ENCODE peak calls at places on chromosome 17, in five cellular contexts. N, O, U, B and S are unnamed samples.

GRCh38 chr17:13413001-13413400 is 188.7 kb downstream of the HS3ST3A1 start:
- DNase-seq in O (no peak), N (no peak), U (peak), B (no peak), S (no peak)

GRCh38 chr17:47204722-47205418 is 4.3 kb upstream of the MYL4 start:
- DNase-seq in U (peak), O (no peak), N (no peak), B (no peak), S (no peak)

GRCh38 chr17:62165378-62165722 is 100.3 kb upstream of the MED13 start:
- DNase-seq in N (no peak), B (no peak), O (no peak), U (no peak), S (no peak)

GRCh38 chr17:29572691-29573557 is 4.4 kb downstream of the TP53I13 start:
- DNase-seq in O (no peak), U (peak), N (peak), B (no peak), S (peak)

GRCh38 chr17:3838206-3838605 is 7.8 kb downstream of the NCBP3 start:
- DNase-seq in O (peak), B (no peak), N (no peak), U (no peak), S (no peak)

GRCh38 chr17:67217446-67217845 is 27.6 kb downstream of the HELZ start:
- DNase-seq in B (no peak), U (no peak), O (no peak), N (no peak), S (no peak)

GRCh38 chr17:30212750-30213149 is 22.7 kb downstream of the SLC6A4 start:
- DNase-seq in O (no peak), U (no peak), B (no peak), N (peak), S (no peak)

GRCh38 chr17:7712111-7712771 is 5.3 kb upstream of the DNAH2 start:
- DNase-seq in O (no peak), B (no peak), U (no peak), N (no peak), S (no peak)

GRCh38 chr17:75079023-75079373 is 8.8 kb upstream of the SLC16A5 start:
- DNase-seq in N (no peak), U (no peak), O (no peak), B (no peak), S (no peak)

GRCh38 chr17:66526827-66527226 is 224.4 kb downstream of the PRKCA start:
- DNase-seq in N (no peak), B (no peak), U (no peak), O (no peak), S (no peak)

GRCh38 chr17:21816592-21817567 is 124.6 kb downstream of the KCNJ18 start:
- DNase-seq in B (no peak), U (no peak), N (no peak), O (no peak), S (no peak)

GRCh38 chr17:5975651-5976050 is 94.5 kb upstream of the WSCD1 start:
- DNase-seq in U (no peak), B (no peak), N (no peak), O (no peak), S (no peak)

GRCh38 chr17:5619088-5619740 is 34.9 kb upstream of the NLRP1 start:
- DNase-seq in B (no peak), O (no peak), U (no peak), N (no peak), S (no peak)

GRCh38 chr17:66661411-66661843 is 173.5 kb upstream of the CACNG5 start:
- DNase-seq in O (peak), U (peak), N (no peak), B (no peak), S (no peak)

GRCh38 chr17:1907216-1907631 is 77.4 kb downstream of the RPA1 start:
- DNase-seq in B (no peak), U (no peak), N (no peak), O (no peak), S (no peak)

GRCh38 chr17:45197555-45198334 is 23.9 kb upstream of the FMNL1 start:
- DNase-seq in U (peak), O (peak), N (peak), B (peak), S (peak)

GRCh38 chr17:2436516-2436915 is 35.7 kb upstream of the MNT start:
- DNase-seq in N (no peak), U (no peak), O (no peak), B (no peak), S (no peak)

GRCh38 chr17:43632231-43632630 is 29.5 kb downstream of the MEOX1 start:
- DNase-seq in O (no peak), U (no peak), N (no peak), B (no peak), S (no peak)

GRCh38 chr17:81967533-81968395 is 6.8 kb upstream of the NOTUM start:
- DNase-seq in N (no peak), U (peak), B (peak), O (peak), S (peak)

GRCh38 chr17:62596662-62597061 is 30.8 kb upstream of the MRC2 start:
- DNase-seq in O (no peak), N (no peak), B (no peak), U (no peak), S (no peak)

GRCh38 chr17:57295526-57296023 is 39.3 kb downstream of the MSI2 start:
- DNase-seq in N (no peak), O (no peak), B (no peak), U (peak), S (no peak)

GRCh38 chr17:67244621-67245072 is 349 bp downstream of the HELZ start:
- DNase-seq in N (peak), O (no peak), U (no peak), B (no peak), S (no peak)

GRCh38 chr17:42898147-42898807 is 2.3 kb upstream of the G6PC1 start:
- DNase-seq in B (no peak), N (no peak), U (no peak), O (no peak), S (no peak)

GRCh38 chr17:68600123-68600880 is 865 bp downstream of the FAM20A start:
- DNase-seq in O (no peak), B (peak), N (no peak), U (no peak), S (no peak)

GRCh38 chr17:31015639-31016038 is 44.8 kb downstream of the RNF135 start:
- DNase-seq in U (no peak), O (no peak), B (no peak), N (no peak), S (no peak)

GRCh38 chr17:40340880-40341807 is 23.4 kb downstream of the GJD3 start:
- DNase-seq in O (peak), U (peak), B (peak), N (peak), S (peak)

GRCh38 chr17:67716405-67716798 is 1.3 kb upstream of the NOL11 start:
- DNase-seq in B (no peak), U (no peak), N (no peak), O (no peak), S (no peak)

GRCh38 chr17:75755205-75755901 is 9.6 kb downstream of the GALK1 start:
- DNase-seq in O (no peak), N (peak), U (no peak), B (no peak), S (no peak)

GRCh38 chr17:1188812-1189211 is 9.0 kb upstream of the ABR start:
- DNase-seq in O (no peak), N (peak), B (peak), U (peak), S (no peak)

GRCh38 chr17:48194097-48194550 is 86.6 kb downstream of the SNX11 start:
- DNase-seq in N (no peak), O (no peak), B (no peak), U (peak), S (no peak)

GRCh38 chr17:4598776-4599504 is 14.6 kb downstream of the SMTNL2 start:
- DNase-seq in U (peak), B (peak), N (no peak), O (no peak), S (no peak)

GRCh38 chr17:58277107-58277506 is 3.6 kb downstream of the MPO start:
- DNase-seq in U (peak), O (no peak), N (no peak), B (no peak), S (no peak)

GRCh38 chr17:57493625-57494024 is 237.3 kb downstream of the MSI2 start:
- DNase-seq in N (no peak), O (no peak), B (no peak), U (no peak), S (no peak)

GRCh38 chr17:653724-654123 is 60.9 kb downstream of the VPS53 start:
- DNase-seq in B (no peak), O (no peak), N (no peak), U (no peak), S (no peak)

GRCh38 chr17:80504671-80505413 is 28.4 kb upstream of the NPTX1 start:
- DNase-seq in U (peak), B (no peak), O (no peak), N (no peak), S (no peak)

GRCh38 chr17:7854851-7855642 is at the start of gene TMEM88:
- DNase-seq in N (no peak), B (no peak), U (no peak), O (no peak), S (no peak)

GRCh38 chr17:2798679-2799078 is 2.4 kb downstream of the RAP1GAP2 start:
- DNase-seq in U (no peak), B (no peak), O (no peak), N (no peak), S (no peak)

GRCh38 chr17:69606142-69606800 is 191.8 kb downstream of the MAP2K6 start:
- DNase-seq in N (no peak), B (no peak), U (no peak), O (no peak), S (no peak)

GRCh38 chr17:69609495-69610315 is 195.2 kb downstream of the MAP2K6 start:
- DNase-seq in U (peak), O (peak), B (no peak), N (no peak), S (no peak)

GRCh38 chr17:69607162-69607834 is 192.8 kb downstream of the MAP2K6 start:
- DNase-seq in U (peak), N (peak), B (peak), O (peak), S (peak)

GRCh38 chr17:69608808-69609494 is 194.5 kb downstream of the MAP2K6 start:
- DNase-seq in N (peak), O (peak), B (no peak), U (peak), S (no peak)

DNA sequence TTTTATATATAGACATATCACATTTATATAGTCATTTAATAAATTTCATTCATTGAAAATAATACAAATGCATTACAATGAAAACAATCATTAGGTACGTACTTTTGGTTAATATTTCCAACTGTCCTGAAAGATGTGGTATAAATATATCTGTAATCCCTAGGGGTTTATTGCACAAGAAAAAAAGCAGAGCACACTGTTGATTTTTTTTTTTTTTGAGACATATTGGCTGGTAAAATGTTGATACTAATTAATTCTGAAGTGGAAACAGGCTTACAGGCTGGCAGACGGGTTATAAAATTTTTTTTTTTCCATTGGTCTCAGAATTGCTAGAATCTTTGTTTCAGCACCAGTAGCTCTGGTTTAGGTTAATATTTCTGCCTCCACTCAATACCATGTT is 193.6 kb downstream of the MAP2K6 start:
- DNase-seq in U (no peak), O (no peak), N (no peak), B (no peak), S (no peak)
- H3K27ac ChIP-seq in U (peak), O (no peak), N (peak), B (no peak), S (no peak)

DNA sequence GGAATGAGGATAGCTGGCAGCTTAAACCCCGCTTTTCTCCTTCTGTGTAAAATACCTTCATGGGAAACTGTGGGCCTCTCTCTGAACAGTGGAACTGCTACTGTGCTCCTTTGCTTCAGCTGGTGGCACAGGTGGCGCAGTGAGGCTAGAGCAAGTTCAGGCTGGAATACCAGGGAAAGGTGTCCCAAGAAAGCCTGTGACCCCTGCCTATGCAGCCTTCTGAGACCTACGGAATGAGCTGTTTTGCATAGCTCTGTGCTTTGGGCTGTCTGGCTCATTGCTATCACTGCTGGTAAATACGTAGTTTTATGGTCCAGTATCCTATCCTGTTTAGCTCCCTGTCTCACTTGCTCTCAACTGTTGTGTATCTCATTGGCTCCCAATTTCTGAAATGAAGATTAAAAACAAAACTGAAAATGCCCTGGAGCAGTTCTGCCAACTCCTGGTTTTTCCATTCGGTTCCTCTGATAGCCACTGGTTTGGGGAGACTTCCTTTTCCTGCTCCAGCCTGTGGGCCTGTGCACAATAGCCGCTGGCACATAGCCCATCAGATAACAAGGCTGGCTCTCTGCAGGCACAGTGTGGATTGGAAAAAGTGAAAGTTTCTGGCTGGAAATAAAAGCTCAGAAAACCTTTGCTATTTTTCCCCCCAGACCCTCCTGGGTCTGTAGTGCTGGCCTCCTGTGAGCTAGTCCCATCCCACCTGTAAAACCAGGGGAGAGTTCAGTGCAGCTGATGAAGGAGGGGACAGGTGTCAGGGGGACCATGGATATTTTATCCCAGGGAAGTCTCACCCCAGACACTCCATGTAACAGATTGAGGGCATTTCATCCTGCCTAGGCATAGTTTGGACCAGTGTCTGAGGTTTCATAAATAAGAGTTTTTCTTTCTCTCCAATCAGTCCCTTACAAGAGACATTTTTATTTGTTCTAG is 24.1 kb downstream of the LIMD2 start:
- DNase-seq in U (peak), N (peak), B (peak), O (peak), S (peak)
- H3K27ac ChIP-seq in U (no peak), N (peak), B (peak), O (peak), S (peak)

DNA sequence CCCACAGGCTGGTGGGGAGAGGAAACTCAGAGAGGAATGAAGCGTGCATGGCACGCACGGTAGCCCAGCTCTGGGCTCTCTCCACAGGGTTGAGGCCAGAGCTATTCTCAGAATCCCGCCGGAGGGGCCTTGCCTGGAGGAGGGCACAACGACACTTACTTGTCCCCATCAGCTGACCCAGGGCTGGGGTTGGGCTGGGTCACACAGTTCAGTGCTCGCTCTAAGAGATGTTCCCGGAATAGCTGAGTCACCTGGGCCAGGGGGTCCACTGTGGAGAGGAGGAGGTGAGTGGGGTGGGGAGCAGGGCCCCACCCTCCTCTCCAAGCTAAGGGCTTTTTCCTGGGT is 21.8 kb downstream of the SREBF1 start:
- DNase-seq in N (no peak), O (no peak), U (no peak), B (no peak), S (no peak)
- H3K27ac ChIP-seq in N (peak), O (peak), U (no peak), B (no peak), S (peak)

DNA sequence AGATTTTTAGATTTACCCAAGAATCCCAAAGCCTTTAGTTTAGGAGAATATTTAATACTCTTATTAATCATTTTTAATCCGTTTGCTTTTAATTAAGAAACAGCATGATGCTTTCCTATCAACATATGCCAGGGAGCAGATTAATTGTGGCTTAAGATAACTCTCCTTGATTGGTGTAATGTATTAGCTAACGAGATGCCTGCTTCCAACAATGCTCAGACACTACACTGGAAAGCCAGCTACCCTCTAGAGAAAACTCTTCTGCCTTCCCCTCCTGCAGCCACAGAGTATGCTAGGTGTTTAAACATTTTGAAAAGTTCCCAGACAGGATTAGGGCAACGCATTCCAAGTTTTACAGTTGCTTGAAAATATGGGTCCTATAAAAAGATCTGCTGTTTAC is 142.2 kb downstream of the AATF start:
- DNase-seq in N (no peak), U (no peak), B (no peak), O (no peak), S (no peak)
- H3K27ac ChIP-seq in N (no peak), U (no peak), B (no peak), O (no peak), S (no peak)

DNA sequence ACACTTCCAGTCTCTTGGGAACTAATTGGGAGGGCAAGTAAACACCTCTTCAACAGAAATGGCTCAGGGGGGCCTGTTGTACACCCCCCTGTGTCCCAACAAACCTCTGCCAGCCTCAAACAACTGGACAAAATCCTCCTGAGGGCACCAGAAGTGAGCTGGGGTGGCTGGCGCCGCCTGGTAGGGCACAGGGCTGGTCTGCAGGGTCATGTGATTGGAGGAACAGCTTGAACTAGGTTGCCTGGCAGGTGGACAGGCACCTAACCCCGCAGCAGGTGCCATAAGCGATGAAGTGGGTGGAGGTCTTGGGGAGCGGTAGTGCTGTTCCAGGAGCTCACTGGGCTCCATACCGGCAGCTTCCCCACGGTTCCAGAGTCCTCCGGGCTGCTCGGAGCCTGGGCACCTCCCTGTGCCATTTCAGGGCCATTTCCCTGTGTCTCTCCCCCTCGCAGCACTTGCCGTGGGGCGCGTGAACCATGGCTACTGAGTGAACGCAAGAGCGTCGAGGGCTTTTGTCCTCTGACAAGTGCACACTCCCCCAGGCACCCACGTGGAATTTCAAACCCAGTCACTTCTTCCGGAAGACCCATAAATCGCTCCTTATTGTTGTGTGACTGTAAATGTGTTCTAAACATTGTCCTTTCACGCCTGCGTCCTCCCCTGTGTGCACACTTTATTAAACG is 101.5 kb downstream of the SEC14L1 start:
- DNase-seq in B (no peak), U (no peak), O (no peak), N (no peak), S (no peak)
- H3K27ac ChIP-seq in B (no peak), U (no peak), O (no peak), N (no peak), S (no peak)

DNA sequence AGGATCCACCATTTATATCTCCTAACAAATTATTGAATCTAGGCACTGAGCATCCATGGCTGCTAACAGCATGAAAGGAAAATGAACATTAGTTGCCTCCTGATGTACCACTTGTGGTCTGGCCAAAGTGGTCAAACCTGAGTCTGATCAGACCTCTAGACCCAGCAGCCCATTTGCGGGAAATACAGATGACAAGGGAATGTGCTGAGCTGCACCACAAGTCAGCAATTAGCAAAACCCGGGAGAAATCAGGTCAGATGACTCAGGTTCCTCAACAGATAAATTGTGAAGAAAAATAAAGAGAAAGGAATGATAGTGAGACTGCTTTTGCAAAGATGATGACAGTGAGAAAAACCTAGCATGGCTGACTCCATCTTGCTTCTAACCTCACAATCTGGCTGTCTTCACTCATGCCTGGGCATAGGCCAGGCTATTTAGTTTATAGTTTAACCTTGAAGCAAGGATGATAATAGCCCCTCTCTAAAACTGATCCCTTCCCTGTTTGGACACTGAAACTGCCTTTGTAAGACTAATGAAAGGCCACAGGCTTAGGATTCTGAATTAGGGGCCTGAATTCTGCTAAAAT is 142.7 kb upstream of the ASIC2 start:
- DNase-seq in N (no peak), O (no peak), B (no peak), U (no peak), S (no peak)
- H3K27ac ChIP-seq in N (no peak), O (no peak), B (no peak), U (no peak), S (no peak)

GRCh38 chr17:32341141-32341856 is 674 bp downstream of the C17orf75 start:
- DNase-seq in B (no peak), O (no peak), N (no peak), U (no peak), S (no peak)

GRCh38 chr17:32345953-32346600 is 3.9 kb upstream of the ZNF207 start:
- DNase-seq in O (no peak), B (no peak), N (no peak), U (no peak), S (no peak)

GRCh38 chr17:32341857-32342602 is at the start of gene C17orf75:
- DNase-seq in N (peak), U (peak), O (peak), B (peak), S (peak)

GRCh38 chr17:32348483-32348800 is 1.5 kb upstream of the ZNF207 start:
- DNase-seq in U (no peak), O (no peak), B (no peak), N (no peak), S (no peak)

GRCh38 chr17:32342603-32343325 is 791 bp upstream of the C17orf75 start:
- DNase-seq in U (no peak), N (no peak), B (no peak), O (no peak), S (no peak)
- H3K27ac ChIP-seq in U (no peak), N (peak), B (no peak), O (peak), S (peak)